ENCODE peak calls at places on chromosomes 13 and 19, in six cellular contexts. X, Q, E, T, U and N are unnamed samples.

GRCh38 chr13:94711561-94712286 is 621 bp downstream of the SOX21 start:
- DNase-seq in X (peak; percentile 42), Q (no peak), E (no peak), T (peak; percentile 54), U (peak; percentile 48), N (peak; percentile 67)

GRCh38 chr13:100510208-100510997 is 78.2 kb downstream of the GGACT start:
- DNase-seq in X (no peak), Q (no peak), E (no peak), T (peak; percentile 82), U (no peak), N (no peak)

GRCh38 chr19:34502582-34503545 is 21.3 kb downstream of the WTIP start:
- DNase-seq in X (no peak), Q (no peak), E (no peak), T (no peak), U (no peak), N (peak; percentile 59)

GRCh38 chr13:49932066-49932465 is 4.1 kb downstream of the SPRYD7 start:
- DNase-seq in X (no peak), Q (no peak), E (no peak), T (no peak), U (no peak), N (no peak)

GRCh38 chr13:102729560-102730275 is 34.9 kb upstream of the METTL21C start:
- DNase-seq in X (peak; percentile 67), Q (no peak), E (peak; percentile 64), T (no peak), U (no peak), N (no peak)

GRCh38 chr13:112455476-112456059 is 79.4 kb downstream of the SPACA7 start:
- DNase-seq in X (no peak), Q (no peak), E (no peak), T (peak; percentile 20), U (no peak), N (peak; percentile 46)

GRCh38 chr19:44943801-44944249 is 1.8 kb downstream of the APOC4 start:
- DNase-seq in X (no peak), Q (peak; percentile 25), E (no peak), T (no peak), U (peak; percentile 75), N (peak; percentile 91)

GRCh38 chr19:11693505-11694499 is 44.9 kb downstream of the ZNF823 start:
- DNase-seq in X (peak; percentile 45), Q (no peak), E (peak; percentile 67), T (peak; percentile 75), U (no peak), N (no peak)

GRCh38 chr13:37225414-37226047 is 120.1 kb upstream of the CSNK1A1L start:
- DNase-seq in X (peak; percentile 76), Q (no peak), E (peak; percentile 85), T (no peak), U (no peak), N (no peak)

GRCh38 chr13:40969169-40969901 is 49.8 kb downstream of the ELF1 start:
- DNase-seq in X (no peak), Q (no peak), E (no peak), T (no peak), U (no peak), N (no peak)

GRCh38 chr13:39209731-39210633 is 171.7 kb downstream of the NHLRC3 start:
- DNase-seq in X (peak; percentile 3), Q (no peak), E (peak; percentile 20), T (no peak), U (no peak), N (no peak)

GRCh38 chr19:55005684-55006488 is 32.2 kb downstream of the GP6 start:
- DNase-seq in X (peak; percentile 77), Q (no peak), E (peak; percentile 37), T (peak; percentile 83), U (peak; percentile 82), N (no peak)

GRCh38 chr13:31250435-31250834 is 50.7 kb downstream of the B3GLCT start:
- DNase-seq in X (no peak), Q (no peak), E (no peak), T (no peak), U (no peak), N (no peak)

GRCh38 chr13:105334211-105334610 is 1201.3 kb downstream of the EFNB2 start:
- DNase-seq in X (peak; percentile 88), Q (no peak), E (no peak), T (no peak), U (no peak), N (no peak)

GRCh38 chr13:41222259-41222852 is 28.0 kb upstream of the KBTBD7 start:
- DNase-seq in X (peak; percentile 36), Q (no peak), E (peak; percentile 50), T (peak; percentile 67), U (peak; percentile 55), N (no peak)

GRCh38 chr19:6276447-6276846 is 3.3 kb downstream of the MLLT1 start:
- DNase-seq in X (peak; percentile 88), Q (peak; percentile 70), E (no peak), T (no peak), U (peak; percentile 75), N (peak; percentile 83)

GRCh38 chr13:100541882-100542545 is 46.6 kb downstream of the GGACT start:
- DNase-seq in X (no peak), Q (no peak), E (peak; percentile 43), T (no peak), U (no peak), N (no peak)

GRCh38 chr19:18590273-18591272 is 2.0 kb downstream of the REX1BD start:
- DNase-seq in X (peak; percentile 82), Q (peak; percentile 51), E (no peak), T (peak; percentile 98), U (peak; percentile 70), N (peak; percentile 62)

GRCh38 chr19:18764591-18765051 is 26.5 kb downstream of the COMP start:
- DNase-seq in X (peak; percentile 37), Q (no peak), E (no peak), T (no peak), U (no peak), N (no peak)

GRCh38 chr13:92103673-92104296 is 705.4 kb downstream of the GPC5 start:
- DNase-seq in X (peak; percentile 54), Q (no peak), E (no peak), T (no peak), U (no peak), N (no peak)

GRCh38 chr13:111866731-111867245 is 200.2 kb upstream of the SOX1 start:
- DNase-seq in X (no peak), Q (no peak), E (no peak), T (no peak), U (no peak), N (no peak)

GRCh38 chr13:64817721-64818120 is 2412.4 kb downstream of the PCDH9 start:
- DNase-seq in X (peak; percentile 29), Q (no peak), E (no peak), T (no peak), U (no peak), N (no peak)

DNA sequence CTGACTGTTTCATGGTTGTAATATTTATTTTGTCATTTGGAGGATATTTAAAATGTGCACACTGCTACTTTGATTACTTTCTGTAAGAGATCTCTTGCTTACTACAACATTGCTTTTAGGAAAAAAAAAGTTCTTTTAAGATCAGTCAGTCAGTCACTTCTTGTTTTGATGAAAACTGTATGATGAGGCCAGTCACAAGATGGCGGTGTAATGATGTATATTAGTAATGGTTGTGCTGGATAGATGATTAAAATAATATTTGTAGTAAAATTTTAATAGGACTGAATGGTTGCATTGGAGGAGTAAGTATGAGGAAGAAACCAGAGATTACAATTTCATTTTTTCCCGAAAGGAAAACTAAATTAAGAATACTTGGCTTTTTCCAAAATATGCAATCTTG is 2411.1 kb downstream of the PCDH9 start:
- DNase-seq in X (no peak), Q (no peak), E (no peak), T (no peak), U (no peak), N (no peak)
- TF ChIP-seq CTCF in X (peak; percentile 17), Q (no peak), E (peak; percentile 22), T (peak; percentile 20), U (no peak), N (no peak)

DNA sequence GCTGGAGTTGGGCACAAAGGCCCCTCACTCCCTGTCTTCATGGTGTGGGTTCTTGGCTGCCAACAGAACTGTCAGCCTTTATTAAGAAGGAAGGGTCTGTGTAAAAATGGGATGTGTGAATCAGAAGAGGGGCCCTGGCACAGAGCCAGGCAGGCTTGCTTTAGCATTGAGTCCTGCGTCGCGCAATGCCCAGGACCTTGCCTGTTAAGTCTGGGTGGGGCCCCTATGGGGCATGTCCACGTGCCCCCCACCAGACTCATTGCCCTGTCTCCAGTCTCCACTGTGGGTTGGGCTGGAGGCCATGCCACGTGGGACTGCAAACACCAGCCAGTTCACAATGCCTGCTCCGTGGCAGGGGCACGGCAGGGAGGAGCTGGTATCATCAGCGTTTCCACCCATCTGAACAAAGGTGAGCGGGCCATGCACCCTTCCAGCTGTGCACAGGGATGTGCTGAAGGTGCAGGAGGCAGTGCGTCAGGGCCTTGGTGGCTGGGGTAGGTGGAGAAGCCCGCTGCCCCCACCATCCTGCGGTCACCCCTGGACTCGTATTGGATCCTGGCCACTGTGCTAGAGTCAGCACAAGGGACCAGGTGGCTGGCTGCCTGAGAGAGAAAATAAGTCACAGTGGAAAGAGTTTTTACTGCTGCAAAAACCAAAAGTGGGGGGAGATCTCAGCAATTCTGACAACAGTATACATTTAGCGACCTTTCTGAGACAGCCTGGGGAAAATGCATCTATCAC is 84.6 kb downstream of the SLC7A1 start:
- DNase-seq in X (peak; percentile 58), Q (no peak), E (no peak), T (no peak), U (no peak), N (no peak)
- H3K4me1 ChIP-seq in X (peaks cover 3% of the 10 kb centered on the region), Q (peaks cover 36% of the 10 kb centered on the region), E (no peaks in the 10 kb centered on the region), T (no peaks in the 10 kb centered on the region), U (no peaks in the 10 kb centered on the region), N (no peaks in the 10 kb centered on the region)

DNA sequence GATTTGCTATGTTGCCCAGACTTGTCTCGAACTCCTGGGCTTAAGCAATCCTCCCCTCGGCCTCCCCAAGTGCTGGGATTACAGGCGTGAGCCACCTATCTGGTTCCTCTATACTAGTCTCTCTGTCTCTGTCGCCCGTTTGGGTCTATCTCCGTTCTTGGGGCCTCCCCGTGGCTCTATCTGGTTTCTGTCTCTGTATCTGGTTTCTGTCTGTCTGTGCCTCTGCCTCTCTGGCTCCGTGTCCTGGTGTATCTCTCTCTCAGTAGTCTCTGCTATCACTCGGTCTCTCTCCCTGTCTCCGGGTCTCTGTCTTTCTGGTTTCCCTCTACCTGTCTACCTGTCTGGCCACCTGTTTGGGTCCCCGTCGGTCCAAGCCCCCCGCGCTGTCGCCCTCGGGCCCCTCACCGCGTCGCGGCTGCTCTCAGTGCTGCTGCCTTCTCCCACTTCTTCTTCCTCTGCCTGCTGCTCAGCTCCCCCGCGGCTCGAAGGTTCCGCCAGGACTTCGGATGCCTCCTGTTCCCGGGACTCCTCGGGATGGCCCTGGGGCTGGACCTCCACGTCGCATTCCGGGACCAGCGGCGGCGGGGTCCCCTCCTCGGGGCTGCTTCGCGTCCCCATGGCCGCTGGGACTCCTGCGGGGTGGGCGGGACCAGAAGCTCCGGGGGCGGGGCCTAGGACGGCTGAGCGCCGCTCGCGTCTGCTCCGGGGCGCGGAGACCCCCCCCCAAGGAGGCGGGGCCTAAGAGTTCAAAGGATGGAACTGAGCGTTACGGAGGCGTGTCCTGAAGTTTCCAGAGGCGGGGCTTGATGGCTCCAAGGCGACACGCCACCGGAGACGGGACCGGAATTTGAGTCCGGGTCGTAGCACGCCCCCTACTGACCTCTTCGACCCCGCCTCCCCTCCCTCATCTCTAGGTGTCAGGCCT is 783 bp downstream of the PHLDB3 start:
- DNase-seq in X (peak; percentile 80), Q (peak; percentile 98), E (peak; percentile 57), T (peak; percentile 97), U (peak; percentile 99), N (peak; percentile 95)
- TF ChIP-seq CTCF in X (no peak), Q (peak; percentile 50), E (peak; percentile 33), T (peak; percentile 59), U (peak; percentile 52), N (no peak)

DNA sequence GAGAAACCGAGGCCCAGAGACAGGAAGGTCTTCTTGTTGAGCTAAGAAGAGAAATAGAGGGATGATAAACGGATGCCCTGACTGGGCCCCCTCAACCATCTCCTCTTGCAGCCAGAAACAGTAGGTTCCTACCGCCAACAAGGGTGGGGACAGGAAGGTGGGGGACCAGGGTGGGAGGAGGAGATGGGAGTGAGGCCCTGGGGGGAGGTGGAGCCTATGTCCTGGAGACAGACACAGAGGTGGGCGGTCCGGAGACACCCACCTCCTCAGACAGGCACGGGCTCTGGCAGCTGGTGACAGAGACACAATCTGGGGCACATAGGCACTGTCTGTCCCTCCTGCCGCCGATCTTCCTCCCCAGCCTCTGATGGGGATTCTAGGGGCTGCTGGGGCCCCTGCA is 16.9 kb downstream of the GADD45B start:
- DNase-seq in X (no peak), Q (no peak), E (no peak), T (no peak), U (no peak), N (no peak)
- H3K4me1 ChIP-seq in X (peaks cover 20% of the 10 kb centered on the region), Q (peaks cover 60% of the 10 kb centered on the region), E (peaks cover 9% of the 10 kb centered on the region), T (no peaks in the 10 kb centered on the region), U (peaks cover 5% of the 10 kb centered on the region), N (peaks cover 54% of the 10 kb centered on the region)